ENCODE peak calls at places on chromosomes 12 and 14, in nine cellular contexts. Q is iris pigment epithelial cell; X is NCI-H460; R is heart right ventricle; C is DMS153; F is anterior cingulate cortex; Y is activated CD8-positive, alpha-beta T cell treated with anti-CD3 and anti-CD28 coated beads, Interleukin-2, amount 10 ng/mL, durations not matched to agents 7 days and 5 days; J is activated B cell treated with CpG ODN at 0.5 μM for 24 hours; V is IMR-90. B is an unnamed sample.

GRCh38 chr12:118359541-118359915 is 13.2 kb downstream of the TAOK3 start:
- DNase-seq in V (no peak), J (no peak), Y (peak), Q (no peak), X (no peak), R (no peak), C (no peak), F (no peak), B (no peak)

GRCh38 chr14:90111895-90112534 is 50.2 kb downstream of the KCNK13 start:
- DNase-seq in R (no peak), F (no peak), Y (no peak), Q (peak), C (no peak), J (no peak), V (peak), X (no peak), B (no peak)

GRCh38 chr12:38872181-38872580 is 33.2 kb downstream of the CPNE8 start:
- DNase-seq in Q (no peak), X (no peak), R (no peak), J (no peak), V (no peak), Y (no peak), C (no peak), F (no peak), B (no peak)

GRCh38 chr12:93825926-93826599 is 148.9 kb downstream of the CRADD start:
- DNase-seq in C (no peak), R (no peak), V (no peak), F (no peak), X (no peak), J (no peak), Y (no peak), Q (no peak), B (no peak)

GRCh38 chr12:81998761-81999378 is 239.7 kb upstream of the PPFIA2 start:
- DNase-seq in C (no peak), R (no peak), X (no peak), J (no peak), Q (peak), F (no peak), V (no peak), Y (no peak), B (no peak)

GRCh38 chr12:94873368-94874085 is 130.0 kb downstream of the NDUFA12 start:
- DNase-seq in V (no peak), F (no peak), Y (no peak), X (no peak), C (no peak), J (peak), R (no peak), Q (peak), B (peak)

GRCh38 chr14:64786296-64787149 is 82.3 kb downstream of the PLEKHG3 start:
- DNase-seq in R (no peak), Q (no peak), F (no peak), V (peak), X (no peak), Y (no peak), J (no peak), C (no peak), B (no peak)

GRCh38 chr12:3464561-3464960 is 26.4 kb upstream of the PRMT8 start:
- DNase-seq in Q (no peak), J (no peak), Y (no peak), C (no peak), F (no peak), V (no peak), R (no peak), X (no peak), B (no peak)

GRCh38 chr14:68363841-68364711 is 428.8 kb downstream of the ZFP36L1 start:
- DNase-seq in J (no peak), R (peak), C (no peak), X (no peak), Q (peak), F (no peak), Y (no peak), V (peak), B (no peak)

GRCh38 chr14:50362791-50363733 is 33.6 kb downstream of the CDKL1 start:
- DNase-seq in J (no peak), X (no peak), Q (peak), C (no peak), R (no peak), Y (peak), F (no peak), V (peak), B (peak)

GRCh38 chr12:118061876-118062791 is 1.2 kb upstream of the WSB2 start:
- DNase-seq in V (peak), Y (peak), Q (peak), X (peak), C (peak), F (no peak), R (peak), J (peak), B (peak)

GRCh38 chr14:50018236-50019210 is 97.8 kb downstream of the VCPKMT start:
- DNase-seq in R (peak), Y (no peak), J (no peak), C (no peak), F (no peak), X (no peak), Q (peak), V (peak), B (no peak)